ENCODE peak calls at places on chromosomes 11 and 22, in nine cellular contexts. One of them, this sample, is unnamed.

GRCh38 chr11:72781313-72782080 is 12.3 kb downstream of the STARD10 start:
- DNase-seq in cardiac muscle cell: peak
- DNase-seq in fibroblast of lung: no peak
- DNase-seq in fibroblast of mammary gland: no peak
- DNase-seq in astrocyte of the spinal cord: no peak
- DNase-seq in adrenal gland: no peak
- DNase-seq in DND-41: peak
- DNase-seq in progenitor cell of endocrine pancreas: peak
- DNase-seq in psoas muscle: peak
- DNase-seq in this sample: peak

GRCh38 chr11:116073854-116074837 is 569.9 kb upstream of the CADM1 start:
- DNase-seq in psoas muscle: no peak
- DNase-seq in cardiac muscle cell: peak
- DNase-seq in fibroblast of mammary gland: no peak
- DNase-seq in adrenal gland: no peak
- DNase-seq in progenitor cell of endocrine pancreas: no peak
- DNase-seq in astrocyte of the spinal cord: peak
- DNase-seq in fibroblast of lung: peak
- DNase-seq in DND-41: no peak
- DNase-seq in this sample: no peak

GRCh38 chr11:85269109-85269508 is 358.0 kb downstream of the DLG2 start:
- DNase-seq in psoas muscle: no peak
- DNase-seq in fibroblast of mammary gland: no peak
- DNase-seq in cardiac muscle cell: no peak
- DNase-seq in DND-41: no peak
- DNase-seq in astrocyte of the spinal cord: no peak
- DNase-seq in adrenal gland: no peak
- DNase-seq in fibroblast of lung: peak
- DNase-seq in progenitor cell of endocrine pancreas: no peak
- DNase-seq in this sample: no peak

GRCh38 chr11:61042537-61042936 is 59.8 kb upstream of the CD5 start:
- DNase-seq in DND-41: no peak
- DNase-seq in progenitor cell of endocrine pancreas: no peak
- DNase-seq in fibroblast of mammary gland: no peak
- DNase-seq in fibroblast of lung: no peak
- DNase-seq in cardiac muscle cell: no peak
- DNase-seq in adrenal gland: no peak
- DNase-seq in psoas muscle: no peak
- DNase-seq in astrocyte of the spinal cord: no peak
- DNase-seq in this sample: no peak

GRCh38 chr22:43634316-43634715 is 177.8 kb downstream of the EFCAB6 start:
- DNase-seq in astrocyte of the spinal cord: no peak
- DNase-seq in psoas muscle: no peak
- DNase-seq in progenitor cell of endocrine pancreas: no peak
- DNase-seq in cardiac muscle cell: peak
- DNase-seq in DND-41: no peak
- DNase-seq in fibroblast of lung: no peak
- DNase-seq in fibroblast of mammary gland: no peak
- DNase-seq in adrenal gland: no peak
- DNase-seq in this sample: no peak

GRCh38 chr11:45922425-45923082 is at the start of gene LARGE2:
- DNase-seq in astrocyte of the spinal cord: no peak
- DNase-seq in psoas muscle: peak
- DNase-seq in adrenal gland: peak
- DNase-seq in fibroblast of mammary gland: no peak
- DNase-seq in progenitor cell of endocrine pancreas: no peak
- DNase-seq in DND-41: no peak
- DNase-seq in fibroblast of lung: no peak
- DNase-seq in cardiac muscle cell: peak
- DNase-seq in this sample: peak

GRCh38 chr11:46663277-46663940 is 37.0 kb downstream of the ARHGAP1 start:
- DNase-seq in fibroblast of mammary gland: no peak
- DNase-seq in psoas muscle: no peak
- DNase-seq in DND-41: no peak
- DNase-seq in cardiac muscle cell: no peak
- DNase-seq in fibroblast of lung: no peak
- DNase-seq in astrocyte of the spinal cord: no peak
- DNase-seq in adrenal gland: no peak
- DNase-seq in progenitor cell of endocrine pancreas: no peak
- DNase-seq in this sample: no peak

GRCh38 chr22:30747493-30747892 is 52.8 kb downstream of the OSBP2 start:
- DNase-seq in fibroblast of mammary gland: no peak
- DNase-seq in DND-41: no peak
- DNase-seq in adrenal gland: no peak
- DNase-seq in psoas muscle: no peak
- DNase-seq in progenitor cell of endocrine pancreas: no peak
- DNase-seq in fibroblast of lung: no peak
- DNase-seq in astrocyte of the spinal cord: no peak
- DNase-seq in cardiac muscle cell: no peak
- DNase-seq in this sample: no peak

GRCh38 chr11:20403059-20403458 is 15.5 kb downstream of the PRMT3 start:
- DNase-seq in cardiac muscle cell: no peak
- DNase-seq in progenitor cell of endocrine pancreas: no peak
- DNase-seq in DND-41: no peak
- DNase-seq in fibroblast of lung: no peak
- DNase-seq in fibroblast of mammary gland: no peak
- DNase-seq in psoas muscle: no peak
- DNase-seq in astrocyte of the spinal cord: no peak
- DNase-seq in adrenal gland: no peak
- DNase-seq in this sample: no peak

GRCh38 chr11:85182437-85183109 is 444.6 kb downstream of the DLG2 start:
- DNase-seq in psoas muscle: no peak
- DNase-seq in cardiac muscle cell: peak
- DNase-seq in fibroblast of mammary gland: peak
- DNase-seq in adrenal gland: no peak
- DNase-seq in fibroblast of lung: peak
- DNase-seq in DND-41: no peak
- DNase-seq in astrocyte of the spinal cord: peak
- DNase-seq in progenitor cell of endocrine pancreas: no peak
- DNase-seq in this sample: no peak

GRCh38 chr11:67272327-67273259 is 6.3 kb downstream of the GRK2 start:
- DNase-seq in adrenal gland: peak
- DNase-seq in cardiac muscle cell: no peak
- DNase-seq in fibroblast of mammary gland: no peak
- DNase-seq in DND-41: peak
- DNase-seq in astrocyte of the spinal cord: no peak
- DNase-seq in progenitor cell of endocrine pancreas: no peak
- DNase-seq in fibroblast of lung: no peak
- DNase-seq in psoas muscle: peak
- DNase-seq in this sample: no peak

GRCh38 chr11:78221396-78222315 is 32.9 kb downstream of the USP35 start:
- DNase-seq in cardiac muscle cell: no peak
- DNase-seq in fibroblast of mammary gland: peak
- DNase-seq in adrenal gland: no peak
- DNase-seq in DND-41: no peak
- DNase-seq in astrocyte of the spinal cord: no peak
- DNase-seq in psoas muscle: no peak
- DNase-seq in fibroblast of lung: no peak
- DNase-seq in progenitor cell of endocrine pancreas: no peak
- DNase-seq in this sample: no peak

GRCh38 chr22:38313384-38313955 is 3.8 kb downstream of the CSNK1E start:
- DNase-seq in psoas muscle: peak
- DNase-seq in DND-41: peak
- DNase-seq in progenitor cell of endocrine pancreas: no peak
- DNase-seq in astrocyte of the spinal cord: peak
- DNase-seq in fibroblast of mammary gland: peak
- DNase-seq in fibroblast of lung: peak
- DNase-seq in adrenal gland: peak
- DNase-seq in cardiac muscle cell: no peak
- DNase-seq in this sample: no peak

GRCh38 chr22:29521526-29521925 is 32.0 kb downstream of the THOC5 start:
- DNase-seq in DND-41: no peak
- DNase-seq in fibroblast of lung: no peak
- DNase-seq in fibroblast of mammary gland: no peak
- DNase-seq in adrenal gland: no peak
- DNase-seq in astrocyte of the spinal cord: no peak
- DNase-seq in progenitor cell of endocrine pancreas: no peak
- DNase-seq in cardiac muscle cell: no peak
- DNase-seq in psoas muscle: no peak
- DNase-seq in this sample: no peak

GRCh38 chr22:29520851-29521250 is 32.7 kb downstream of the THOC5 start:
- DNase-seq in psoas muscle: no peak
- DNase-seq in cardiac muscle cell: no peak
- DNase-seq in DND-41: no peak
- DNase-seq in fibroblast of mammary gland: peak
- DNase-seq in adrenal gland: peak
- DNase-seq in fibroblast of lung: peak
- DNase-seq in progenitor cell of endocrine pancreas: no peak
- DNase-seq in astrocyte of the spinal cord: peak
- DNase-seq in this sample: no peak

GRCh38 chr22:29523761-29524160 is 29.8 kb downstream of the THOC5 start:
- DNase-seq in adrenal gland: no peak
- DNase-seq in DND-41: no peak
- DNase-seq in fibroblast of mammary gland: no peak
- DNase-seq in progenitor cell of endocrine pancreas: no peak
- DNase-seq in psoas muscle: no peak
- DNase-seq in cardiac muscle cell: no peak
- DNase-seq in fibroblast of lung: no peak
- DNase-seq in astrocyte of the spinal cord: no peak
- DNase-seq in this sample: no peak

GRCh38 chr22:29528144-29528543 is 25.4 kb downstream of the THOC5 start:
- DNase-seq in adrenal gland: no peak
- DNase-seq in astrocyte of the spinal cord: no peak
- DNase-seq in cardiac muscle cell: no peak
- DNase-seq in progenitor cell of endocrine pancreas: no peak
- DNase-seq in psoas muscle: no peak
- DNase-seq in fibroblast of lung: no peak
- DNase-seq in DND-41: no peak
- DNase-seq in fibroblast of mammary gland: no peak
- DNase-seq in this sample: no peak

DNA sequence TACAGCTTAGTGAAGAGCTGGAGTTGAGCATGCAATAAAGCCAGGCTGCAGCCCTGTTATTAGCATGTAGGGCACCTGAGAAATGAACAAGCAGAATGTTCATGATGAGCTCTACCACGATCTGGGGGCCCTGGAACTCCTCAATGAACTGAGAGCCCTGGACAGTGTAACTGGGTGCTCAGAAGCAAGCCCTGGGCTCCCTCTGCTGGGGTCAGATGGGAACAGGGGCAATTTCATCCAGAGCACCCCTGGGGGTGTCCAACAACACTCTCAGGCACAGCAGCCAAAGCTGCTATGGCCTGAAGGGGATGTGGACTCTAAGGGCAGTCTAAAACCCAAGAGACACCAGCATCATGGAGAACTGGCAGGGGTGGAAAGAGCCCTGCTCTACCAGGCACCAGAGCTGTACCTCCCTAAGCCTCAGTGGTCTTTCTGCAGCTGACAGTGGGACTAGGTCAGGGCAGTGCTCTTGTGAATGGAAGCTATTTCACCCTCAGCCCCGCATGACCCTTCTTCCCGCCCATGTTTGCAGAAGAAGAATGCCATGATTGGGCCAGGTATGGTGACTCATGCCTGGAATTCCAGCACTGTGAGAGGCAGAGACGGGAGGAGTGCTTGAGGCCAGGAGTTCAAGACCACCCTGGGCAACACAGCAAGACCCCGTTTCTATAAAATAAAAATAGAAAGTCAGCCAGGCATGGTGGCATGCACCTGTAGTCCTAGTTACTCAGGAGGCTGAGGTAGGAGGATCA is 28.9 kb downstream of the THOC5 start:
- DNase-seq in cardiac muscle cell: peak
- DNase-seq in astrocyte of the spinal cord: no peak
- DNase-seq in fibroblast of lung: peak
- DNase-seq in DND-41: peak
- DNase-seq in fibroblast of mammary gland: peak
- DNase-seq in psoas muscle: no peak
- DNase-seq in progenitor cell of endocrine pancreas: peak
- DNase-seq in adrenal gland: peak
- DNase-seq in this sample: peak
- TF ChIP-seq CTCF in cardiac muscle cell: peak
- TF ChIP-seq CTCF in astrocyte of the spinal cord: peak
- TF ChIP-seq CTCF in fibroblast of lung: peak
- TF ChIP-seq CTCF in DND-41: peak
- TF ChIP-seq CTCF in fibroblast of mammary gland: peak
- TF ChIP-seq CTCF in psoas muscle: peak
- TF ChIP-seq CTCF in progenitor cell of endocrine pancreas: peak
- TF ChIP-seq CTCF in adrenal gland: peak
- TF ChIP-seq CTCF in this sample: no peak

DNA sequence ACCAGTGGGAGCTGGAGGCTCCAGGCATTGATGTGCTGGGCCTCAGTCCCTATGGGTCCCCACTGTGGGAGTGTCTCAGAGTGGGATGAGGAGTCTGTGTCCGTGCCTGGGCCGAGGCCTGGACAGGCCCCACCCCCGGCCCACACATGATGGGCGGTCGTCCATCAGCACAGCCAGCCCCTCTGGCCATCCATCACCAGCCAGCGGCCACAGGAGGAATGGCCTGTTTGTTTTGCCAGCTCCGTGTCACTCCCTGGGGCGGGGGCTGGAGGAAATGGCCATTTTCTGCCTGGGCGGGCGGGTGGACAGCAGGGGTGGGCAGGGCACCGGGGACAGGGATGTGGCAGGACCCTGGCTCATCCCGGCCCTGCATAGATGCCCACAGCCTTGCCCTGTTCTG is 13.0 kb upstream of the TBX1 start:
- DNase-seq in DND-41: no peak
- DNase-seq in astrocyte of the spinal cord: no peak
- DNase-seq in adrenal gland: no peak
- DNase-seq in progenitor cell of endocrine pancreas: no peak
- DNase-seq in fibroblast of mammary gland: no peak
- DNase-seq in cardiac muscle cell: no peak
- DNase-seq in psoas muscle: no peak
- DNase-seq in fibroblast of lung: no peak
- DNase-seq in this sample: no peak
- TF ChIP-seq CTCF in DND-41: no peak
- TF ChIP-seq CTCF in astrocyte of the spinal cord: no peak
- TF ChIP-seq CTCF in adrenal gland: no peak
- TF ChIP-seq CTCF in progenitor cell of endocrine pancreas: no peak
- TF ChIP-seq CTCF in fibroblast of mammary gland: no peak
- TF ChIP-seq CTCF in cardiac muscle cell: no peak
- TF ChIP-seq CTCF in psoas muscle: no peak
- TF ChIP-seq CTCF in fibroblast of lung: no peak
- TF ChIP-seq CTCF in this sample: no peak

GRCh38 chr11:70138403-70138802 is 60.3 kb downstream of the ANO1 start:
- DNase-seq in astrocyte of the spinal cord: no peak
- DNase-seq in psoas muscle: no peak
- DNase-seq in DND-41: no peak
- DNase-seq in fibroblast of mammary gland: no peak
- DNase-seq in fibroblast of lung: no peak
- DNase-seq in progenitor cell of endocrine pancreas: no peak
- DNase-seq in cardiac muscle cell: no peak
- DNase-seq in adrenal gland: no peak
- DNase-seq in this sample: no peak
- TF ChIP-seq CTCF in astrocyte of the spinal cord: no peak
- TF ChIP-seq CTCF in psoas muscle: no peak
- TF ChIP-seq CTCF in DND-41: no peak
- TF ChIP-seq CTCF in fibroblast of mammary gland: no peak
- TF ChIP-seq CTCF in fibroblast of lung: no peak
- TF ChIP-seq CTCF in progenitor cell of endocrine pancreas: no peak
- TF ChIP-seq CTCF in cardiac muscle cell: no peak
- TF ChIP-seq CTCF in adrenal gland: no peak
- TF ChIP-seq CTCF in this sample: no peak

DNA sequence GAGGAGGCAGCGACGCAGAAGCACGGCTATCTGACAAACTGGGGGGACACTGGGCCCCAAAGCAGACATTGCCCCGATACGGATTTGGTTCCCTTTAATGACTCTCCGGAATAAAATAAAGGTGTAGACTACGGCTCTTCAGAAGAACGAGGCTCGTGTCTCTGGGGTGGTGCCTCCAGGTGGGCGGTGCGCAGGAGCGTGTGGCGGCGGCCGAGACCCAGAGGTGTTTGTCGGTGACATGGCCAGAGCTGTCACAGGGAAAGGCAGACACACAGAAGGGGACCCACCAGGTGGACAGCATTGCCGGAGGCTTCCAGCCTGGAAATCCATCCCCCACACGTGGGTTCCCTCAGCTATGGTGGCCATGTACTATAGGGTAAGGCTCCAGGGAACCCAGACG is 366.0 kb downstream of the BRD1 start:
- DNase-seq in psoas muscle: no peak
- DNase-seq in progenitor cell of endocrine pancreas: no peak
- DNase-seq in DND-41: no peak
- DNase-seq in astrocyte of the spinal cord: no peak
- DNase-seq in fibroblast of lung: no peak
- DNase-seq in adrenal gland: no peak
- DNase-seq in cardiac muscle cell: no peak
- DNase-seq in fibroblast of mammary gland: no peak
- DNase-seq in this sample: no peak
- TF ChIP-seq CTCF in psoas muscle: no peak
- TF ChIP-seq CTCF in progenitor cell of endocrine pancreas: no peak
- TF ChIP-seq CTCF in DND-41: no peak
- TF ChIP-seq CTCF in astrocyte of the spinal cord: no peak
- TF ChIP-seq CTCF in fibroblast of lung: no peak
- TF ChIP-seq CTCF in adrenal gland: no peak
- TF ChIP-seq CTCF in cardiac muscle cell: no peak
- TF ChIP-seq CTCF in fibroblast of mammary gland: no peak
- TF ChIP-seq CTCF in this sample: no peak